ENCODE peak calls at places on chromosome 21, in ten cellular contexts. B is activated naive CD8-positive, alpha-beta T cell treated with anti-CD3 and anti-CD28 coated beads, Interleukin-2, amount 50 U/mL, for 24 hours; Q is prostate gland; P is HT1080; D is posterior cingulate gyrus; G is HCEC 1CT; M is RCC 7860; H is neuronal stem cell; J is Calu3; L is iPS DF 6.9. O is an unnamed sample.

GRCh38 chr21:28393279-28393678 is 599.4 kb downstream of the LTN1 start:
- DNase-seq in L (no peak), D (no peak), H (no peak), B (no peak), Q (no peak), J (peak), G (no peak), P (peak), M (no peak), O (no peak)

GRCh38 chr21:45136927-45137611 is 62.7 kb downstream of the ADARB1 start:
- DNase-seq in B (peak), Q (peak), L (peak), H (peak), P (peak), G (peak), J (peak), D (peak), M (peak), O (peak)

GRCh38 chr21:38266732-38267131 is 9.9 kb downstream of the KCNJ15 start:
- DNase-seq in L (no peak), Q (no peak), B (no peak), D (no peak), M (peak), G (peak), H (no peak), J (no peak), P (peak), O (no peak)

GRCh38 chr21:46159841-46160562 is 4.6 kb upstream of the FTCD start:
- DNase-seq in J (no peak), Q (no peak), G (no peak), H (no peak), L (no peak), P (no peak), M (no peak), D (peak), B (no peak), O (no peak)

GRCh38 chr21:25501996-25502665 is 105.2 kb downstream of the MRPL39 start:
- DNase-seq in L (no peak), G (no peak), M (peak), H (no peak), Q (no peak), P (peak), B (peak), J (no peak), D (no peak), O (no peak)

GRCh38 chr21:45091540-45092322 is 17.4 kb downstream of the ADARB1 start:
- DNase-seq in B (no peak), D (no peak), H (no peak), J (no peak), Q (no peak), M (no peak), P (no peak), L (no peak), G (peak), O (peak)

GRCh38 chr21:20814090-20814489 is 184.1 kb upstream of the NCAM2 start:
- DNase-seq in J (no peak), Q (no peak), B (no peak), M (no peak), L (no peak), G (no peak), P (no peak), H (no peak), D (no peak), O (no peak)

GRCh38 chr21:41107602-41108001 is 60.4 kb upstream of the BACE2 start:
- DNase-seq in H (no peak), G (no peak), M (no peak), B (no peak), L (no peak), P (no peak), D (no peak), J (no peak), Q (no peak), O (no peak)

GRCh38 chr21:34085129-34085528 is 11.8 kb downstream of the MRPS6 start:
- DNase-seq in H (no peak), L (no peak), Q (no peak), P (no peak), J (no peak), B (no peak), M (no peak), D (no peak), G (no peak), O (no peak)

GRCh38 chr21:42495765-42496119 is 282 bp downstream of the RSPH1 start:
- DNase-seq in D (no peak), H (no peak), J (no peak), Q (no peak), G (no peak), L (no peak), B (no peak), P (no peak), M (no peak), O (no peak)

GRCh38 chr21:30719401-30719800 is 824 bp upstream of the KRTAP21-3 start:
- DNase-seq in G (no peak), P (peak), L (no peak), H (no peak), D (no peak), B (no peak), J (no peak), Q (no peak), M (no peak), O (no peak)

GRCh38 chr21:16086121-16086520 is 356.3 kb downstream of the USP25 start:
- DNase-seq in J (no peak), L (no peak), G (no peak), M (no peak), D (no peak), B (no peak), H (no peak), P (no peak), Q (no peak), O (no peak)

GRCh38 chr21:45747233-45747766 is 103.8 kb downstream of the PCBP3 start:
- DNase-seq in B (no peak), H (no peak), D (no peak), G (no peak), P (no peak), L (no peak), J (no peak), Q (no peak), M (no peak), O (no peak)

GRCh38 chr21:36203603-36203889 is 46.9 kb downstream of the DOP1B start:
- DNase-seq in P (peak), J (peak), M (peak), L (no peak), G (peak), Q (no peak), B (peak), H (no peak), D (no peak), O (peak)

GRCh38 chr21:15669247-15669646 is 60.5 kb upstream of the USP25 start:
- DNase-seq in Q (no peak), B (no peak), M (no peak), H (no peak), D (no peak), J (no peak), L (no peak), G (peak), P (no peak), O (peak)

GRCh38 chr21:35932232-35932911 is 128.0 kb downstream of the SETD4 start:
- DNase-seq in G (peak), P (peak), Q (no peak), H (no peak), D (no peak), J (no peak), L (no peak), B (peak), M (peak), O (peak)

GRCh38 chr21:18913914-18914313 is 510.3 kb upstream of the TMPRSS15 start:
- DNase-seq in P (no peak), J (no peak), D (no peak), B (no peak), L (no peak), Q (no peak), G (no peak), M (no peak), H (no peak), O (no peak)

GRCh38 chr21:27261676-27262075 is 294.8 kb upstream of the ADAMTS5 start:
- DNase-seq in H (no peak), L (no peak), B (no peak), D (no peak), J (no peak), G (no peak), P (no peak), Q (no peak), M (no peak), O (no peak)

GRCh38 chr21:14457762-14458161 is 74.8 kb upstream of the HSPA13 start:
- DNase-seq in J (no peak), B (no peak), P (no peak), G (no peak), H (no peak), M (no peak), D (no peak), L (no peak), Q (no peak), O (no peak)

GRCh38 chr21:41887682-41888081 is 8.5 kb upstream of the PRDM15 start:
- DNase-seq in J (no peak), Q (no peak), L (no peak), B (no peak), H (no peak), P (no peak), G (no peak), M (no peak), D (no peak), O (no peak)

GRCh38 chr21:26546698-26547097 is 26.4 kb downstream of the CYYR1 start:
- DNase-seq in G (no peak), D (no peak), Q (no peak), B (no peak), P (no peak), L (no peak), M (no peak), H (no peak), J (no peak), O (no peak)

GRCh38 chr21:39136711-39137110 is 46.5 kb downstream of the PSMG1 start:
- DNase-seq in D (no peak), P (peak), L (no peak), J (no peak), M (peak), H (no peak), G (peak), B (no peak), Q (no peak), O (no peak)

GRCh38 chr21:29340228-29340627 is 41.5 kb downstream of the BACH1 start:
- DNase-seq in J (no peak), P (no peak), D (no peak), G (peak), M (no peak), L (no peak), H (no peak), B (no peak), Q (no peak), O (no peak)

GRCh38 chr21:28579986-28580550 is 412.6 kb downstream of the LTN1 start:
- DNase-seq in G (no peak), L (no peak), P (no peak), J (no peak), B (no peak), H (no peak), M (no peak), D (no peak), Q (no peak), O (peak)

GRCh38 chr21:44354001-44354405 is 582 bp downstream of the TRPM2 start:
- DNase-seq in P (no peak), G (no peak), J (no peak), D (no peak), L (no peak), B (no peak), H (no peak), Q (no peak), M (no peak), O (no peak)

GRCh38 chr21:31624961-31625491 is 34.5 kb upstream of the SOD1 start:
- DNase-seq in B (no peak), G (no peak), H (no peak), J (no peak), Q (no peak), M (no peak), D (no peak), P (no peak), L (no peak), O (no peak)

GRCh38 chr21:33843216-33843615 is 72.4 kb downstream of the ATP5PO start:
- DNase-seq in M (no peak), B (no peak), H (no peak), P (no peak), L (no peak), Q (no peak), D (no peak), J (no peak), G (no peak), O (no peak)